ENCODE peak calls at places on chromosome 1, in ten cellular contexts. X, E, O, F, C, G, Y, K, M and H are unnamed samples.

GRCh38 chr1:11157867-11158266 is 31.3 kb upstream of the ANGPTL7 start:
- DNase-seq in X (no peak), E (no peak), O (no peak), F (no peak), C (no peak), G (peak), Y (no peak), K (no peak), M (no peak), H (no peak)

GRCh38 chr1:58162952-58163550 is 383.5 kb downstream of the OMA1 start:
- DNase-seq in X (peak), E (peak), O (peak), F (peak), C (peak), G (peak), Y (peak), K (peak), M (peak), H (peak)

GRCh38 chr1:15739259-15739658 is 3.0 kb upstream of the TMEM82 start:
- DNase-seq in X (no peak), E (no peak), O (no peak), F (no peak), C (no peak), G (no peak), Y (no peak), K (no peak), M (no peak), H (no peak)

GRCh38 chr1:228979325-228979699 is 244.0 kb downstream of the RHOU start:
- DNase-seq in X (no peak), E (no peak), O (no peak), F (no peak), C (no peak), G (no peak), Y (no peak), K (no peak), M (no peak), H (no peak)

GRCh38 chr1:70315782-70316181 is 38.7 kb downstream of the ANKRD13C start:
- DNase-seq in X (no peak), E (no peak), O (no peak), F (no peak), C (no peak), G (no peak), Y (no peak), K (no peak), M (no peak), H (no peak)

GRCh38 chr1:114758251-114758832 is 558 bp upstream of the CSDE1 start:
- DNase-seq in X (no peak), E (no peak), O (no peak), F (peak), C (no peak), G (peak), Y (no peak), K (no peak), M (peak), H (no peak)

GRCh38 chr1:224170748-224171478 is 12.1 kb upstream of the DEGS1 start:
- DNase-seq in X (peak), E (peak), O (no peak), F (peak), C (no peak), G (no peak), Y (no peak), K (peak), M (no peak), H (no peak)

GRCh38 chr1:54871275-54872040 is 15.5 kb downstream of the DHCR24 start:
- DNase-seq in X (no peak), E (no peak), O (no peak), F (no peak), C (no peak), G (no peak), Y (no peak), K (no peak), M (no peak), H (no peak)

GRCh38 chr1:62904537-62904936 is 120.6 kb downstream of the ATG4C start:
- DNase-seq in X (no peak), E (no peak), O (no peak), F (no peak), C (no peak), G (no peak), Y (no peak), K (no peak), M (no peak), H (no peak)

GRCh38 chr1:147177611-147178370 is 5.5 kb upstream of the PRKAB2 start:
- DNase-seq in X (peak), E (no peak), O (no peak), F (no peak), C (no peak), G (peak), Y (no peak), K (no peak), M (peak), H (no peak)

GRCh38 chr1:19341201-19342076 is 29.3 kb downstream of the SLC66A1 start:
- DNase-seq in X (peak), E (peak), O (peak), F (peak), C (peak), G (peak), Y (peak), K (peak), M (peak), H (peak)

GRCh38 chr1:220874201-220874655 is 5.0 kb upstream of the HLX start:
- DNase-seq in X (peak), E (peak), O (peak), F (no peak), C (peak), G (no peak), Y (no peak), K (peak), M (no peak), H (no peak)

GRCh38 chr1:167720965-167721616 is 691 bp upstream of the MPZL1 start:
- DNase-seq in X (peak), E (peak), O (no peak), F (peak), C (peak), G (peak), Y (no peak), K (peak), M (peak), H (no peak)

GRCh38 chr1:15836772-15837669 is 10.5 kb upstream of the SPEN start:
- DNase-seq in X (no peak), E (no peak), O (no peak), F (no peak), C (peak), G (no peak), Y (no peak), K (peak), M (no peak), H (no peak)

GRCh38 chr1:70314706-70315304 is 39.7 kb downstream of the ANKRD13C start:
- DNase-seq in X (no peak), E (no peak), O (no peak), F (no peak), C (no peak), G (no peak), Y (no peak), K (peak), M (no peak), H (no peak)

GRCh38 chr1:81437649-81438048 is 363.1 kb upstream of the ADGRL2 start:
- DNase-seq in X (no peak), E (peak), O (no peak), F (no peak), C (no peak), G (no peak), Y (no peak), K (no peak), M (no peak), H (no peak)

GRCh38 chr1:18939398-18940302 is 16.8 kb downstream of the IFFO2 start:
- DNase-seq in X (no peak), E (no peak), O (no peak), F (no peak), C (no peak), G (peak), Y (no peak), K (no peak), M (peak), H (no peak)

GRCh38 chr1:102191723-102192122 is 195.0 kb upstream of the OLFM3 start:
- DNase-seq in X (peak), E (peak), O (peak), F (peak), C (peak), G (peak), Y (no peak), K (peak), M (no peak), H (no peak)

GRCh38 chr1:42822833-42823392 is 5.7 kb upstream of the SVBP start:
- DNase-seq in X (peak), E (no peak), O (no peak), F (peak), C (no peak), G (peak), Y (no peak), K (no peak), M (peak), H (no peak)

GRCh38 chr1:13664451-13664850 is 35.5 kb upstream of the PRDM2 start:
- DNase-seq in X (peak), E (no peak), O (no peak), F (no peak), C (no peak), G (no peak), Y (no peak), K (no peak), M (no peak), H (peak)

GRCh38 chr1:53959664-53960250 is 13.6 kb downstream of the LRRC42 start:
- DNase-seq in X (peak), E (peak), O (no peak), F (no peak), C (no peak), G (no peak), Y (no peak), K (no peak), M (no peak), H (no peak)

GRCh38 chr1:224054611-224055010 is 59.3 kb upstream of the FBXO28 start:
- DNase-seq in X (no peak), E (no peak), O (no peak), F (no peak), C (no peak), G (no peak), Y (no peak), K (no peak), M (no peak), H (no peak)

GRCh38 chr1:7941437-7941793 is 776 bp upstream of the TNFRSF9 start:
- DNase-seq in X (no peak), E (no peak), O (no peak), F (no peak), C (no peak), G (peak), Y (no peak), K (no peak), M (no peak), H (no peak)

GRCh38 chr1:77639056-77639455 is 43.4 kb downstream of the ZZZ3 start:
- DNase-seq in X (peak), E (no peak), O (no peak), F (peak), C (no peak), G (peak), Y (no peak), K (no peak), M (peak), H (peak)

GRCh38 chr1:226149806-226150205 is 36.7 kb downstream of the ACBD3 start:
- DNase-seq in X (no peak), E (no peak), O (no peak), F (peak), C (peak), G (no peak), Y (no peak), K (no peak), M (no peak), H (no peak)
- TF ChIP-seq EZH2 in X (no peak), E (no peak), O (no peak), F (no peak), C (no peak), G (no peak), Y (no peak), K (no peak), M (no peak), H (no peak)

DNA sequence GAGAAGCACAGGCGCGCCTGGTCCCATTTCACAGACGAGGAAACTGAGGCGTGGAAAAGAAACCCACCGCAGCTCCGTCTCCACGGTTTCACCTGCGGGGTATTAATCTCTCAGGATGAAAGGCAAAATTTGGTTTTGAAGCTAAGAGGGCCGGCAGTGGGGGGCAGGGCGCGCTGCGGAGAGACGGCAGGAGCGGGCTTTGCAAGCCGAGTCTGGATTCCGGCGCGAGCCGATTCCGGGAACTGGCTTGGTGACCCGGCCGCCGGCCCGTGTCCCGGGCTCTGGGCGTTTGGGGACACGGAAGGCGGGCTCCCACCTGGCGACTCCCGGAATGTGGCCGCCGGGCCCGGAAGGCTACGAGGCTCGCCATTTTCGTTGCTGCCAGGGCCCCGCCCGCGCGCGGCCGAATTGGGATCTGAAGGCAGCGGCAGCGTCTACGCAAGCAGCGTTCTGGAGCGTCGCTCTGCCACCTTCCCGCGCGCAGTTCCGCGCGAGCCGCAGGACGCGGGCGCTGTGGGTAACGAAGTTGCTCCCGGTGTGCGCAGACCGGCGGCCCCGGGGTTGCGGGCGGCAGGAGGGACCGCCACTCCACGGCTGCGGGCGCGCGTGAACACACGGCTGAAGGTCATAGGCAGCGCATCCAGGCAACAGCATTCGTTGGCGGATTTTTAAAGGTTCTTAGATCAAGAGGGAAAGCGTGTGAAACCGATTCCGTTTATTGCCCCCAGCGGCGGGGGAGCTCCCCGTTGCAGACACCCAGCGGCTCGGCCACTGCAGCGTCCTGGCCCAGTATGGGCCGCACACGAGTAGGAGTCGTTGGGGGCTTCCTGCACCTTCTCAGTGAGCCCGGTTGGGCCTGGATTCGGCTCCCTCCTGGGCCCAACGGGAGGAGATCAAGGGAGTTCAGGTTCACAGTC is 5.4 kb upstream of the PRDM16 start:
- DNase-seq in X (no peak), E (no peak), O (no peak), F (no peak), C (no peak), G (no peak), Y (no peak), K (peak), M (no peak), H (no peak)
- TF ChIP-seq EZH2 in X (no peak), E (no peak), O (no peak), F (no peak), C (peak), G (no peak), Y (peak), K (peak), M (peak), H (peak)

DNA sequence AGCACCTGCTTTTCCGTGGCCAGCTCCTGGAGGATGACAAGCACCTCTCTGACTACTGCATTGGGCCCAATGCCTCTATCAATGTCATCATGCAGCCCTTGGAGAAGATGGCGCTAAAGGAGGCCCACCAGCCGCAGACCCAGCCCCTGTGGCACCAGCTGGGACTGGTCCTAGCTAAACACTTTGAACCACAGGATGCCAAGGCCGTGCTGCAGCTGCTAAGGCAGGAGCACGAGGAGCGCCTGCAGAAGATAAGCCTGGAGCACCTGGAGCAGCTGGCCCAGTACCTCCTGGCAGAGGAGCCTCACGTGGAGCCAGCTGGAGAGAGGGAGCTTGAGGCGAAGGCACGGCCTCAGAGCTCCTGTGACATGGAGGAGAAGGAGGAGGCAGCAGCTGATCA is 413 bp downstream of the UBL4B start:
- DNase-seq in X (no peak), E (no peak), O (no peak), F (no peak), C (no peak), G (no peak), Y (no peak), K (no peak), M (no peak), H (no peak)
- TF ChIP-seq EZH2 in X (no peak), E (no peak), O (no peak), F (no peak), C (no peak), G (no peak), Y (no peak), K (no peak), M (no peak), H (no peak)

GRCh38 chr1:90730247-90731022 is 13.3 kb upstream of the BARHL2 start:
- DNase-seq in X (no peak), E (no peak), O (no peak), F (no peak), C (no peak), G (no peak), Y (no peak), K (peak), M (no peak), H (no peak)
- TF ChIP-seq EZH2 in X (peak), E (no peak), O (no peak), F (no peak), C (peak), G (peak), Y (peak), K (peak), M (peak), H (peak)

GRCh38 chr1:46543761-46544560 is 7.5 kb downstream of the KNCN start:
- DNase-seq in X (no peak), E (no peak), O (no peak), F (no peak), C (no peak), G (no peak), Y (no peak), K (peak), M (no peak), H (no peak)
- TF ChIP-seq EZH2 in X (no peak), E (no peak), O (no peak), F (no peak), C (peak), G (peak), Y (peak), K (peak), M (peak), H (peak)

GRCh38 chr1:215079456-215079855 is 3.1 kb upstream of the KCNK2 start:
- DNase-seq in X (no peak), E (no peak), O (no peak), F (no peak), C (no peak), G (no peak), Y (no peak), K (no peak), M (no peak), H (no peak)

GRCh38 chr1:215076312-215076711 is 6.2 kb upstream of the KCNK2 start:
- DNase-seq in X (peak), E (peak), O (peak), F (no peak), C (peak), G (peak), Y (no peak), K (peak), M (peak), H (peak)

GRCh38 chr1:215083408-215083961 is 948 bp downstream of the KCNK2 start:
- DNase-seq in X (no peak), E (no peak), O (no peak), F (no peak), C (peak), G (peak), Y (no peak), K (peak), M (peak), H (no peak)

GRCh38 chr1:215082532-215083407 is at the start of gene KCNK2:
- DNase-seq in X (peak), E (no peak), O (no peak), F (no peak), C (peak), G (peak), Y (no peak), K (peak), M (peak), H (no peak)

GRCh38 chr1:215081566-215082531 is 688 bp upstream of the KCNK2 start:
- DNase-seq in X (no peak), E (no peak), O (no peak), F (no peak), C (peak), G (no peak), Y (no peak), K (peak), M (no peak), H (no peak)
- TF ChIP-seq EZH2 in X (no peak), E (no peak), O (no peak), F (no peak), C (peak), G (no peak), Y (peak), K (peak), M (peak), H (peak)

DNA sequence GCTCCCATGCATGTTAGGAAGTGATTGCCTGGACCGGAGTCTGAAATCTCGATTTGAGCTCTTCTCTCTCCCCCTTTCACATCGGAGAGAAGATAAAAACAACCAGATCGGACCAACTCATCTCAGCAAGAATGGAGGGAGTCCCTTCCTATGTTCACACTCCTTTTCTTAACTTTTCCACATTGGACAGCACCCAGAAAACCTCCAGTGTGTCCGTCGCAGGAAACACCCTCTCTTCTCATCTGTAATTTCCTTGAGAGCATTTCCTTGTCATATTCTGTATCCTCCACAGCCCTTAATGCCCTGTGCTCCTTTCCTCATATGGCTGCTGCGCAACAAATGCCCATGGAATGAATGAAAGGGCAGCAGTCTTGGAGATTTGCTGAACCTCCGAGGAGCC is 1.5 kb upstream of the TDRD10 start:
- DNase-seq in X (no peak), E (no peak), O (no peak), F (no peak), C (no peak), G (no peak), Y (no peak), K (no peak), M (no peak), H (no peak)
- TF ChIP-seq EZH2 in X (no peak), E (no peak), O (no peak), F (no peak), C (no peak), G (no peak), Y (no peak), K (no peak), M (no peak), H (peak)

DNA sequence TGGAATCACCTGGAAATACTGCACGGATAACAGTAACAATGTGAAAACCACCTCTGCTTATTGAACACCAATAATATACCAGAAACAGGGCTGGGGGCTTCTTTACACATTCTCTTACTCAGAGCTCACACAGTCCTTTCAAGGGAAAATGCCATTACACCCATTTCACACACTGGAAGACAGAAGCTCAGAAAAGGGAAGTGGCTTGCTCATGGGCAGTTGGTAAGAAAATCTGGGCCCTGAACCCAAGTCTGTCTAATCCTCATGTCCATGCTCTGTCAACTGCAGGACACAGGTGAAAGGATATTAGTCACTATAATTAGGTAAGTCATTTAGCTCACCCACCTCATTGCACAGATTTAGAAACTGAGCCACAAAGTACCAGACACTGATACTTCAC is 18.6 kb downstream of the C8A start:
- DNase-seq in X (no peak), E (no peak), O (no peak), F (no peak), C (no peak), G (no peak), Y (no peak), K (no peak), M (no peak), H (no peak)
- TF ChIP-seq EZH2 in X (no peak), E (no peak), O (no peak), F (no peak), C (no peak), G (no peak), Y (no peak), K (no peak), M (no peak), H (no peak)

GRCh38 chr1:31412205-31412604 is 808 bp upstream of the SERINC2 start:
- DNase-seq in X (no peak), E (no peak), O (no peak), F (no peak), C (no peak), G (no peak), Y (no peak), K (no peak), M (no peak), H (no peak)
- TF ChIP-seq EZH2 in X (no peak), E (no peak), O (no peak), F (no peak), C (no peak), G (no peak), Y (no peak), K (no peak), M (no peak), H (no peak)